ENCODE peak calls at places on chromosome 4, in seven cellular contexts. S, I, Y, N, A, K and V are unnamed samples.

GRCh38 chr4:128393111-128393704 is 105.6 kb upstream of the PGRMC2 start:
- DNase-seq in I (no peak), Y (no peak), A (peak), K (no peak), N (no peak), S (no peak), V (no peak)

GRCh38 chr4:152590179-152591031 is 54.5 kb upstream of the FBXW7 start:
- DNase-seq in I (no peak), K (peak), A (peak), N (no peak), S (no peak), Y (no peak), V (no peak)

GRCh38 chr4:76430519-76431388 is 4.3 kb upstream of the SHROOM3 start:
- DNase-seq in A (peak), Y (no peak), N (no peak), I (no peak), K (no peak), S (no peak), V (no peak)

GRCh38 chr4:185165605-185166063 is 22.6 kb downstream of the SLC25A4 start:
- DNase-seq in S (no peak), I (no peak), Y (no peak), A (peak), K (no peak), N (no peak), V (no peak)

GRCh38 chr4:10590896-10591295 is 93.7 kb downstream of the CLNK start:
- DNase-seq in K (no peak), I (no peak), Y (no peak), A (peak), N (no peak), S (no peak), V (no peak)

GRCh38 chr4:60344908-60345307 is 855.2 kb upstream of the ADGRL3 start:
- DNase-seq in N (no peak), Y (no peak), I (no peak), K (no peak), S (no peak), A (peak), V (no peak)

GRCh38 chr4:6378493-6379445 is 93.6 kb downstream of the PPP2R2C start:
- DNase-seq in K (no peak), I (no peak), A (no peak), Y (no peak), N (no peak), S (no peak), V (no peak)

GRCh38 chr4:185682236-185682635 is 129.8 kb downstream of the SORBS2 start:
- DNase-seq in N (no peak), Y (no peak), I (no peak), A (peak), K (no peak), S (no peak), V (no peak)

GRCh38 chr4:2248821-2249261 is 6.9 kb upstream of the HAUS3 start:
- DNase-seq in K (peak), I (no peak), A (no peak), N (no peak), S (no peak), Y (no peak), V (peak)

GRCh38 chr4:142354041-142354440 is 492.1 kb downstream of the INPP4B start:
- DNase-seq in I (no peak), Y (no peak), S (no peak), N (no peak), A (peak), K (no peak), V (no peak)

GRCh38 chr4:175671491-175671934 is 140.6 kb downstream of the GPM6A start:
- DNase-seq in I (no peak), K (no peak), N (no peak), A (no peak), Y (no peak), S (no peak), V (no peak)

GRCh38 chr4:76673361-76673760 is 224.6 kb downstream of the SOWAHB start:
- DNase-seq in K (no peak), Y (no peak), I (no peak), N (no peak), A (no peak), S (no peak), V (no peak)

GRCh38 chr4:168784786-168785461 is 225.1 kb downstream of the CBR4 start:
- DNase-seq in A (no peak), K (no peak), N (no peak), I (no peak), S (no peak), Y (no peak), V (no peak)

GRCh38 chr4:87353592-87353991 is 30.9 kb upstream of the HSD17B13 start:
- DNase-seq in I (peak), S (peak), A (peak), Y (peak), K (peak), N (no peak), V (peak)

GRCh38 chr4:5823542-5824211 is 69.2 kb downstream of the CRMP1 start:
- DNase-seq in K (no peak), Y (no peak), A (no peak), S (no peak), N (no peak), I (no peak), V (no peak)

GRCh38 chr4:48058620-48059530 is 42.3 kb downstream of the NIPAL1 start:
- DNase-seq in I (no peak), A (no peak), N (no peak), K (no peak), Y (no peak), S (no peak), V (no peak)

GRCh38 chr4:54961357-54961975 is 163.9 kb downstream of the KDR start:
- DNase-seq in N (no peak), K (no peak), Y (no peak), S (no peak), A (peak), I (no peak), V (no peak)